ENCODE peak calls at places on chromosomes 5 and 9, in six cellular contexts. Y is kidney; L is Kasumi-1; X is cortex of kidney; J is ureter; G is CD4-positive, alpha-beta T cell. E is an unnamed sample.
A peak's percentile ranks its signal among the peaks of the same experiment; 100 is the strongest.

GRCh38 chr5:128673970-128674369 is 135.9 kb upstream of the FBN2 start:
- DNase-seq in X (no peak), G (no peak), L (no peak), J (no peak), Y (no peak), E (no peak)

GRCh38 chr5:72280655-72281069 is 39.4 kb downstream of the MRPS27 start:
- DNase-seq in L (peak; percentile 27), Y (no peak), X (no peak), G (no peak), J (no peak), E (peak; percentile 41)

GRCh38 chr5:119367502-119368237 is 11.9 kb downstream of the TNFAIP8 start:
- DNase-seq in G (no peak), X (no peak), Y (no peak), J (no peak), L (no peak), E (peak; percentile 36)

GRCh38 chr9:129427113-129427512 is 193.8 kb downstream of the C9orf50 start:
- DNase-seq in L (no peak), Y (no peak), J (no peak), G (no peak), X (no peak), E (no peak)

GRCh38 chr9:16811987-16812685 is 58.3 kb downstream of the BNC2 start:
- DNase-seq in L (no peak), J (no peak), Y (no peak), G (no peak), X (no peak), E (no peak)

GRCh38 chr9:38126730-38127129 is 57.7 kb upstream of the SHB start:
- DNase-seq in G (no peak), L (no peak), J (no peak), Y (no peak), X (no peak), E (no peak)

GRCh38 chr5:56610093-56610698 is 205.2 kb upstream of the MAP3K1 start:
- DNase-seq in L (no peak), X (no peak), Y (no peak), G (no peak), J (no peak), E (no peak)

GRCh38 chr9:967851-968641 is 8.4 kb upstream of the DMRT3 start:
- DNase-seq in J (no peak), G (no peak), X (no peak), L (no peak), Y (no peak), E (no peak)

GRCh38 chr9:91807640-91808246 is 142.3 kb downstream of the ROR2 start:
- DNase-seq in X (no peak), J (peak; percentile 13), L (no peak), G (no peak), Y (no peak), E (no peak)

GRCh38 chr9:109139851-109140250 is 20.1 kb upstream of the TMEM245 start:
- DNase-seq in G (no peak), X (no peak), Y (no peak), J (no peak), L (no peak), E (no peak)

GRCh38 chr5:77772729-77773128 is 3.4 kb downstream of the TBCA start:
- DNase-seq in G (no peak), Y (no peak), X (no peak), L (no peak), J (no peak), E (no peak)

GRCh38 chr9:34381323-34381722 is 4.6 kb upstream of the MYORG start:
- DNase-seq in L (no peak), X (no peak), Y (no peak), J (no peak), G (no peak), E (no peak)

GRCh38 chr5:133742370-133743036 is 130.2 kb upstream of the FSTL4 start:
- DNase-seq in X (no peak), L (no peak), J (no peak), Y (no peak), G (no peak), E (no peak)

GRCh38 chr9:100725376-100725775 is 147.5 kb downstream of the CAVIN4 start:
- DNase-seq in X (no peak), J (no peak), G (no peak), L (no peak), Y (no peak), E (no peak)

E was measured in hepatic stellate cell.